ENCODE peak calls at places on chromosomes 1 and 21, in six cellular contexts. N is KBM-7, V is GM13977, A is Ammon's horn, F is HFFc6, Y is esophagus squamous epithelium. K is an unnamed sample.

GRCh38 chr1:179707406-179707805 is 35.7 kb upstream of the FAM163A start:
- DNase-seq in N (no peak), V (no peak), A (no peak), F (no peak), Y (no peak), K (no peak)

GRCh38 chr21:34836103-34836932 is 167.5 kb downstream of the CLIC6 start:
- DNase-seq in N (peak; percentile 35), V (no peak), A (peak; percentile 78), F (peak; percentile 99), Y (no peak), K (no peak)

GRCh38 chr1:206706298-206706791 is 21.6 kb downstream of the MAPKAPK2 start:
- DNase-seq in N (no peak), V (no peak), A (no peak), F (peak; percentile 35), Y (no peak), K (no peak)

GRCh38 chr1:97461782-97462181 is 459.1 kb downstream of the DPYD start:
- DNase-seq in N (no peak), V (peak; percentile 11), A (peak; percentile 13), F (no peak), Y (no peak), K (no peak)

GRCh38 chr21:22062472-22063139 is 1064.4 kb downstream of the NCAM2 start:
- DNase-seq in N (no peak), V (no peak), A (no peak), F (no peak), Y (no peak), K (no peak)

GRCh38 chr1:108896160-108897150 is 19.7 kb downstream of the GPSM2 start:
- DNase-seq in N (peak; percentile 49), V (no peak), A (peak; percentile 72), F (peak; percentile 69), Y (no peak), K (no peak)

GRCh38 chr1:22789356-22789994 is 78.8 kb downstream of the EPHB2 start:
- DNase-seq in N (no peak), V (no peak), A (no peak), F (no peak), Y (no peak), K (no peak)

GRCh38 chr1:41615316-41615715 is 130.8 kb upstream of the EDN2 start:
- DNase-seq in N (no peak), V (no peak), A (no peak), F (no peak), Y (no peak), K (no peak)

GRCh38 chr21:45970674-45971486 is 10.7 kb upstream of the COL6A1 start:
- DNase-seq in N (peak; percentile 54), V (peak; percentile 75), A (peak; percentile 47), F (no peak), Y (no peak), K (no peak)

GRCh38 chr1:39671433-39671792 is 494 bp downstream of the NT5C1A start:
- DNase-seq in N (no peak), V (no peak), A (no peak), F (no peak), Y (no peak), K (peak; percentile 87)

GRCh38 chr21:31370893-31371652 is 27.0 kb upstream of the TIAM1 start:
- DNase-seq in N (no peak), V (no peak), A (no peak), F (no peak), Y (no peak), K (no peak)